ENCODE peak calls at places on chromosomes 3 and 15, in five cellular contexts. E, U, T, N and X are unnamed samples.

GRCh38 chr3:157859541-157859940 is 246.7 kb downstream of the SHOX2 start:
- DNase-seq in U (no peak), N (no peak), E (no peak), T (no peak), X (no peak)

GRCh38 chr3:171817074-171817748 is 6.9 kb upstream of the PLD1 start:
- DNase-seq in N (no peak), E (no peak), T (no peak), U (no peak), X (no peak)

GRCh38 chr3:52204337-52205073 is 6.5 kb downstream of the ALAS1 start:
- DNase-seq in U (no peak), E (no peak), T (no peak), N (no peak), X (no peak)

GRCh38 chr15:90686435-90687218 is 30.5 kb upstream of the BLM start:
- DNase-seq in T (no peak), N (no peak), E (no peak), U (no peak), X (no peak)

GRCh38 chr3:189771842-189772494 is 140.8 kb downstream of the TP63 start:
- DNase-seq in U (no peak), T (no peak), E (no peak), N (no peak), X (no peak)

GRCh38 chr15:71752604-71753289 is 57.6 kb upstream of the NR2E3 start:
- DNase-seq in T (peak), E (peak), N (no peak), U (no peak), X (peak)

GRCh38 chr3:144868506-144868905 is 896.9 kb downstream of the DIPK2A start:
- DNase-seq in T (no peak), U (no peak), N (no peak), E (no peak), X (no peak)

GRCh38 chr3:115912372-115912771 is 289.1 kb downstream of the GAP43 start:
- DNase-seq in U (no peak), T (no peak), E (no peak), N (no peak), X (peak)

GRCh38 chr15:50262533-50262932 is 3.0 kb downstream of the HDC start:
- DNase-seq in T (no peak), U (no peak), E (no peak), N (no peak), X (no peak)

DNA sequence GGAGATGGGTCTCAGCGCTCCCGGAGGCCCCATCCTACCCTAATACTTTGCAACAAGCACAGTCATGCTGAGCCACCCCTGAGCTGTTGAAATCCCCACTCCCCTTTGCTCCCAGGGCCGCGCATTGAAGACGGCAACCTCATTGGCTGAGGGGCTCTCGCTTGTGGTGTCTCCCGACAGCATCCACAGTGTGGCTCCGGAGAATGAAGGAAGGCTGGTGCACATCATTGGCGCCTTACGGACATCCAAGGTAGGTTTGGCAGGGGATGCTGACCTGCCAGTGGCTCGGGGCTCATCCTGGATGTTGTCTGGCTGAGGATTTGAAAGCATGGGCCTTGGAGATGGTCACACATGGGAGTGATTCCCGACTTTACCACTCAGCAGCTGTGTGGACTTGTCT is 5.9 kb downstream of the TMEM43 start:
- DNase-seq in E (no peak), U (no peak), T (no peak), N (no peak), X (no peak)
- H3K27ac ChIP-seq in E (no peak), U (no peak), T (no peak), N (no peak), X (no peak)

DNA sequence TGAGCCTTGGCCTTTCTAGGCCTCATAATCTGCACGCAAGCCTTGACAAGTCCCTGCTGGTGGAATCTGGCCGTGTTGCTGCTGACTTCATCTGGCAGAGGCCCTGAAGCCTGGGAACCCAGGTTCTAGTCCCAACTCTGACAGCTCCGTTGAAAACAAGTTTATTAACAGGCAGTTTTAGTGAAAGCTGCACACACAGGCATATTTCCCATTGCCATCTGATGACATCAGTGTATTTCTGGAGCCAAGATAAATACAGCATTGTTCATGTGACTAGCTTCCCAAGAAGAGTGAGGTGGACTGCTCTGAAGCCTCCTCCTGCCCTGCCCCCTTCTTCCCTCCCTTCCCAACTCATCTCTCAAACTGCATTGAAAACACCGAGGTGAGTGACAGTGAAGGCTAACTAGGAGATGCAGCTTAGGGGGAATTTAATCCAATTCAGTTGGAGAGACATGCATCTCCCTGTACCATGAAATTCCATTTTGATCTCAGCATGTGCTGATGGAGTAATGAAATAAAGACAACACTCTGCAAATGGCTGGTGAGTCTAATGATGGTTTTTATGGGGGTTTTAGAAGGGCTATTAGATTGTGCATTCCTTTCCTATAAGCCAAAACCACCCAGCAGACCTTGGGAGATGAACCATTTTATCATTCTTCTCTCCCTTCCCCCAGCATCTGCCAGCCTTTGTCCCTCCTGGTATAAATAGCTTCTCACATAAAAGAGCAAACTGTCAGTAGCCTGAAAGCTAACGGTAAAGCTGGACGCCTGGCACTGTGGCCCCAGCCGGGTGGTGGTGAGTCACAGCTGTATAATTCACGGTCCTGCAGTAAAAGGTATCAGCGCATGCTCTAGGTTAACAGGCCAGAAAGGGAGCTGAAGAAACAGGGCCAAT is 38.0 kb downstream of the PRICKLE2 start:
- DNase-seq in T (no peak), U (peak), E (no peak), N (peak), X (peak)
- H3K27ac ChIP-seq in T (no peak), U (peak), E (peak), N (peak), X (no peak)

GRCh38 chr15:60804986-60805949 is 326.3 kb upstream of the ICE2 start:
- DNase-seq in N (no peak), U (peak), T (peak), E (peak), X (no peak)
- H3K27ac ChIP-seq in N (no peak), U (no peak), T (peak), E (no peak), X (no peak)

DNA sequence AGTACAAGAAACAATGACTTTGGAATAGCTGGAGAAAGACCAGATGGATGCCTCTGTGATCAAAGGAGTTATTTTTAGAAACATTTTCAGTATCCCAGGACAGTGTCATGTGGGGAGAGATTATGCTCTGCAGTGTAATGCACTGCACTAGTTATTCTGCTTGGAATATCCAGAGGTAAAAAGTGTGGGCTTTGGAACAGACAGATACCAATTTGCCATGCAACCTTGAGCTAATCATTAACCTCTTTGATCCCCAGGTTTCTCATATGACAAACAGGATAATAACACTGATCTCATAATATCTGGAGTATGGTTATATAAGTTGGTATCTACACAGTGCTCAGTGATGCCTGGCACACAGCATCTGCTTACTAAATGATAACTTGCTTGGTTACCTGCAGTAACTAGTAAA is 12.2 kb upstream of the SLC7A14 start:
- DNase-seq in U (peak), N (no peak), E (no peak), T (no peak), X (no peak)
- H3K27ac ChIP-seq in U (no peak), N (no peak), E (no peak), T (no peak), X (no peak)

DNA sequence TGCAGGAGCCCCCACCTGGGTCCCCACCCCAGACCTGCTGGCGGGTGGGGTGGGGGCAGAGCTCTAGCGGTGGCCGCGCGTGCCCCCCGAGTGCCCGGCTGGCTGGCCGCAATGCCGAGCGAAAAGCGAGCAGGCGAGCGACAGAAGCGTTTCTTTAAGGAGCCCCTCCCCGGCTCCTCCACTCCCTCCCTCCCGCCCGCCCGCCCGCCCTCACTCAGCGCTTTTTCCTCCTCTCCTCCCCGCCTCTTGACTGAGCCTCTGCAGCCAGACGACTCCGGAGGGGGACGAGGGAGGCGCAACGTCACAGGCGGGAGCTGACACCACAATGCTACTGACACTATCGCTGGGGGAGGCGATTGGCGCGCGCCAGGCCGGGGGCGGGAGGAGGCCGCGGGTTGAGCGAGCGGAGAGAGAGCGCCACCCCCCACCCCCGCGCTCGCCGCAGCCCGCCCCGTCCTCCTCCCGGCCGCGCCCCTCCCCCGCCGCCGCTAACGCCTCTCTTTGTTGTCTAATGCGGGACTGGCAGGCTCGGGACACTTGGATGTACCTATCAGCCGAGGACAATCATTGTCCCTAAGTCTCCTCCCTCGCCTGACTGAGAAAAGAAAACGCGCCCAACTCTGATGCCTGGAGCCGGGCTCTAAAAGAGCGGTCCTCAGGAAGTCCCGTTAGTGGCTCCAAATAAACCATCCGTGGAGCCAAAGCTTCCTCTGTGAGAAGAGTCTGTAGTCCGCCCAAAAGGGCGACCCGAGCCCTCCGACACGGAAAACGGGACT is at the start of gene MEX3B:
- DNase-seq in U (peak), E (peak), N (peak), T (peak), X (peak)
- H3K27ac ChIP-seq in U (peak), E (peak), N (peak), T (peak), X (peak)

GRCh38 chr15:93217343-93217742 is 128.3 kb upstream of the RGMA start:
- DNase-seq in N (no peak), T (no peak), U (peak), E (no peak), X (no peak)
- H3K27ac ChIP-seq in N (no peak), T (no peak), U (peak), E (no peak), X (no peak)

DNA sequence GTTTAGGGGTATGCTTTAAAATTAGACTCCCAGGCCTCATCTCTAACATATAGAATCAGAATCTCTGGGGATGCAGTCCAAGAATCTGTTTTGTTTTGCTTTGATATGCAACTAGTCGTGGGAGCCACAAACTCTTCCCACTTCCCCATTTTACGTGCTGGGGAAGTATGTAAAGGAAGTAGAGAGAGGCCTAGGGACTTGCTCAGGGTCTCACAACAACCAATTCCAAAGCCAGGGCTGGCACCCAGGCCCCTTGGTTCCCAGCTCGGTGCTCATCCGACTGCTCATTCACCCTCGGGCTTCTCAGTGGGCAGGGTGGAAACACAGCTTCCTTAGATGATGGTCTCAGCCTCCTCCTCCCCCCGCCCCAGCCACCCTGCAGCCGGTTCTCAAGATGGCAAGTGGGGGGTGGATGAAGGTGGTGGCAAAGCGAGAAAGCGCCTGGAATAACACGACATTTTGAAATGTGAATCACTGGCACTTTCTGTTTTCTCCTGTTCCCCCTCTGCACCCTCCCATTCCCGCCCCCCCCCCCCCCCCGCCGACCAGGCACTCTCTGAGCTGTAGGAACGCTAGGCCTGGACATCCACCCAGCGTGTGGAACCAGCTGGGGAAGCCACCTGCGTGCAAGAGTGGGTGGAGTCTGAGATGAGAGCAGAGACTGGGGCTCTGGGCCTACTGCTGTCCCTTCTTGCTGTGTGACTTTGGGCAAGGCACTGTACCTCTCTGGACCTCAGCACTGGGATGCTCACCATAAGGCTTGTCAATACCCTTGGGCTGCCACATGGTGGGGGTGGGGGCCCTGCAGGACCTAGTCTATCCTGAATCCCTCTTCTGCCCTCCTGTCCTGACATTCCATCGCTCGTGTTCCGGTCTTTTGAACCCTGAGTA is 214.5 kb downstream of the RPLP1 start:
- DNase-seq in U (peak), E (no peak), N (no peak), T (no peak), X (no peak)
- H3K27ac ChIP-seq in U (no peak), E (no peak), N (no peak), T (no peak), X (no peak)

GRCh38 chr3:146557745-146558144 is 13.3 kb upstream of the PLSCR1 start:
- DNase-seq in U (no peak), N (no peak), E (no peak), T (no peak), X (no peak)

GRCh38 chr3:146560678-146561077 is 16.3 kb upstream of the PLSCR1 start:
- DNase-seq in N (no peak), E (no peak), T (no peak), U (no peak), X (no peak)

GRCh38 chr3:146559388-146559787 is 15.0 kb upstream of the PLSCR1 start:
- DNase-seq in E (no peak), U (no peak), T (no peak), N (no peak), X (no peak)

GRCh38 chr3:146561463-146561862 is 17.1 kb upstream of the PLSCR1 start:
- DNase-seq in T (no peak), N (no peak), E (no peak), U (no peak), X (no peak)

GRCh38 chr3:146558811-146559210 is 14.4 kb upstream of the PLSCR1 start:
- DNase-seq in U (no peak), T (no peak), E (no peak), N (no peak), X (no peak)
- H3K27ac ChIP-seq in U (no peak), T (no peak), E (no peak), N (no peak), X (no peak)